ENCODE peak calls at places on chromosome 7, in four cellular contexts. G is NCI-H1694, I is endothelial cell of umbilical vein, Y is SW480. B is an unnamed sample.

GRCh38 chr7:29106128-29106988 is 40.0 kb downstream of the CPVL start:
- DNase-seq in G (peak), I (peak), Y (peak), B (peak)

GRCh38 chr7:4682621-4683042 is 537 bp downstream of the FOXK1 start:
- DNase-seq in G (no peak), I (peak), Y (peak), B (peak)

GRCh38 chr7:148567524-148567923 is 23.0 kb upstream of the C7orf33 start:
- DNase-seq in G (no peak), I (no peak), Y (no peak), B (no peak)

GRCh38 chr7:121447191-121447920 is 51.2 kb upstream of the FAM3C start:
- DNase-seq in G (no peak), I (no peak), Y (no peak), B (no peak)

GRCh38 chr7:90238017-90238416 is 7.0 kb upstream of the CFAP69 start:
- DNase-seq in G (no peak), I (no peak), Y (no peak), B (no peak)

GRCh38 chr7:16051561-16052280 is 365.2 kb upstream of the MEOX2 start:
- DNase-seq in G (peak), I (no peak), Y (no peak), B (no peak)

GRCh38 chr7:2279873-2280272 is 34.4 kb downstream of the SNX8 start:
- DNase-seq in G (no peak), I (no peak), Y (no peak), B (no peak)

GRCh38 chr7:133023370-133024075 is 58.4 kb downstream of the CHCHD3 start:
- DNase-seq in G (no peak), I (peak), Y (no peak), B (no peak)

GRCh38 chr7:138468244-138469123 is 8.4 kb downstream of the TRIM24 start:
- DNase-seq in G (no peak), I (no peak), Y (no peak), B (no peak)

GRCh38 chr7:102320601-102321350 is 34.1 kb downstream of the SH2B2 start:
- DNase-seq in G (no peak), I (no peak), Y (no peak), B (no peak)

B was measured in ELF-1.